ENCODE peak calls at places on chromosomes 6 and 20, in five cellular contexts. One of them, this sample, is unnamed.

GRCh38 chr6:170087946-170088348 is 202.9 kb downstream of the DLL1 start:
- DNase-seq in fibroblast of pulmonary artery: no peak
- DNase-seq in NCI-H2081: no peak
- DNase-seq in pulmonary artery endothelial cell: no peak
- DNase-seq in kidney glomerular epithelial cell: no peak
- DNase-seq in this sample: no peak

GRCh38 chr6:31639449-31639861 is 13.0 kb downstream of the BAG6 start:
- DNase-seq in fibroblast of pulmonary artery: no peak
- DNase-seq in NCI-H2081: no peak
- DNase-seq in pulmonary artery endothelial cell: no peak
- DNase-seq in kidney glomerular epithelial cell: no peak
- DNase-seq in this sample: no peak

GRCh38 chr6:111858347-111858746 is 14.9 kb downstream of the FYN start:
- DNase-seq in fibroblast of pulmonary artery: no peak
- DNase-seq in NCI-H2081: no peak
- DNase-seq in pulmonary artery endothelial cell: no peak
- DNase-seq in kidney glomerular epithelial cell: no peak
- DNase-seq in this sample: no peak

GRCh38 chr20:45094201-45094600 is 6.7 kb downstream of the KCNS1 start:
- DNase-seq in fibroblast of pulmonary artery: no peak
- DNase-seq in NCI-H2081: no peak
- DNase-seq in pulmonary artery endothelial cell: no peak
- DNase-seq in kidney glomerular epithelial cell: no peak
- DNase-seq in this sample: no peak

GRCh38 chr6:43405354-43405753 is 22.0 kb upstream of the ABCC10 start:
- DNase-seq in fibroblast of pulmonary artery: peak; percentile 6
- DNase-seq in NCI-H2081: no peak
- DNase-seq in pulmonary artery endothelial cell: no peak
- DNase-seq in kidney glomerular epithelial cell: peak; percentile 58
- DNase-seq in this sample: no peak

GRCh38 chr6:17031961-17032360 is 69.9 kb upstream of the STMND1 start:
- DNase-seq in fibroblast of pulmonary artery: no peak
- DNase-seq in NCI-H2081: no peak
- DNase-seq in pulmonary artery endothelial cell: no peak
- DNase-seq in kidney glomerular epithelial cell: no peak
- DNase-seq in this sample: no peak

GRCh38 chr6:7629321-7629720 is 39.3 kb downstream of the SNRNP48 start:
- DNase-seq in fibroblast of pulmonary artery: no peak
- DNase-seq in NCI-H2081: no peak
- DNase-seq in pulmonary artery endothelial cell: no peak
- DNase-seq in kidney glomerular epithelial cell: no peak
- DNase-seq in this sample: no peak

GRCh38 chr20:12358006-12358654 is 440.4 kb downstream of the BTBD3 start:
- DNase-seq in fibroblast of pulmonary artery: peak; percentile 42
- DNase-seq in NCI-H2081: peak; percentile 49
- DNase-seq in pulmonary artery endothelial cell: no peak
- DNase-seq in kidney glomerular epithelial cell: no peak
- DNase-seq in this sample: no peak

GRCh38 chr6:37868447-37868825 is 48.9 kb downstream of the ZFAND3 start:
- DNase-seq in fibroblast of pulmonary artery: peak; percentile 60
- DNase-seq in NCI-H2081: no peak
- DNase-seq in pulmonary artery endothelial cell: peak; percentile 17
- DNase-seq in kidney glomerular epithelial cell: peak; percentile 79
- DNase-seq in this sample: peak; percentile 59

GRCh38 chr6:105793132-105793531 is 293.0 kb upstream of the PRDM1 start:
- DNase-seq in fibroblast of pulmonary artery: no peak
- DNase-seq in NCI-H2081: no peak
- DNase-seq in pulmonary artery endothelial cell: no peak
- DNase-seq in kidney glomerular epithelial cell: no peak
- DNase-seq in this sample: no peak

GRCh38 chr6:41719796-41720620 is 15.4 kb downstream of the TFEB start:
- DNase-seq in fibroblast of pulmonary artery: no peak
- DNase-seq in NCI-H2081: no peak
- DNase-seq in pulmonary artery endothelial cell: no peak
- DNase-seq in kidney glomerular epithelial cell: no peak
- DNase-seq in this sample: no peak

GRCh38 chr6:77017537-77017936 is 445.8 kb downstream of the HTR1B start:
- DNase-seq in fibroblast of pulmonary artery: no peak
- DNase-seq in NCI-H2081: no peak
- DNase-seq in pulmonary artery endothelial cell: no peak
- DNase-seq in kidney glomerular epithelial cell: no peak
- DNase-seq in this sample: no peak

GRCh38 chr6:30752164-30752927 is 8.0 kb upstream of the IER3 start:
- DNase-seq in fibroblast of pulmonary artery: peak; percentile 100
- DNase-seq in NCI-H2081: no peak
- DNase-seq in pulmonary artery endothelial cell: peak; percentile 99
- DNase-seq in kidney glomerular epithelial cell: peak; percentile 99
- DNase-seq in this sample: peak; percentile 99

GRCh38 chr6:151993364-151993763 is 185.9 kb downstream of the ESR1 start:
- DNase-seq in fibroblast of pulmonary artery: no peak
- DNase-seq in NCI-H2081: no peak
- DNase-seq in pulmonary artery endothelial cell: no peak
- DNase-seq in kidney glomerular epithelial cell: no peak
- DNase-seq in this sample: no peak

GRCh38 chr20:36045373-36045714 is 77.0 kb downstream of the CNBD2 start:
- DNase-seq in fibroblast of pulmonary artery: no peak
- DNase-seq in NCI-H2081: no peak
- DNase-seq in pulmonary artery endothelial cell: no peak
- DNase-seq in kidney glomerular epithelial cell: no peak
- DNase-seq in this sample: no peak

GRCh38 chr20:8394308-8394945 is 262.4 kb downstream of the PLCB1 start:
- DNase-seq in fibroblast of pulmonary artery: peak; percentile 64
- DNase-seq in NCI-H2081: no peak
- DNase-seq in pulmonary artery endothelial cell: no peak
- DNase-seq in kidney glomerular epithelial cell: no peak
- DNase-seq in this sample: no peak

GRCh38 chr6:161486326-161486725 is 212.5 kb upstream of the AGPAT4 start:
- DNase-seq in fibroblast of pulmonary artery: peak; percentile 59
- DNase-seq in NCI-H2081: no peak
- DNase-seq in pulmonary artery endothelial cell: no peak
- DNase-seq in kidney glomerular epithelial cell: peak; percentile 93
- DNase-seq in this sample: peak; percentile 80

GRCh38 chr6:12339808-12340487 is 49.8 kb downstream of the EDN1 start:
- DNase-seq in fibroblast of pulmonary artery: no peak
- DNase-seq in NCI-H2081: no peak
- DNase-seq in pulmonary artery endothelial cell: no peak
- DNase-seq in kidney glomerular epithelial cell: no peak
- DNase-seq in this sample: no peak

GRCh38 chr6:14380421-14380820 is 262.8 kb downstream of the CD83 start:
- DNase-seq in fibroblast of pulmonary artery: no peak
- DNase-seq in NCI-H2081: peak; percentile 28
- DNase-seq in pulmonary artery endothelial cell: no peak
- DNase-seq in kidney glomerular epithelial cell: no peak
- DNase-seq in this sample: no peak

GRCh38 chr20:53917145-53918009 is 153.0 kb downstream of the BCAS1 start:
- DNase-seq in fibroblast of pulmonary artery: peak; percentile 70
- DNase-seq in NCI-H2081: no peak
- DNase-seq in pulmonary artery endothelial cell: no peak
- DNase-seq in kidney glomerular epithelial cell: no peak
- DNase-seq in this sample: no peak

GRCh38 chr6:11206576-11206975 is 25.9 kb downstream of the NEDD9 start:
- DNase-seq in fibroblast of pulmonary artery: no peak
- DNase-seq in NCI-H2081: no peak
- DNase-seq in pulmonary artery endothelial cell: no peak
- DNase-seq in kidney glomerular epithelial cell: peak; percentile 73
- DNase-seq in this sample: no peak

GRCh38 chr6:122789078-122789861 is at the start of gene SMPDL3A:
- DNase-seq in fibroblast of pulmonary artery: peak; percentile 87
- DNase-seq in NCI-H2081: peak; percentile 69
- DNase-seq in pulmonary artery endothelial cell: peak; percentile 5
- DNase-seq in kidney glomerular epithelial cell: peak; percentile 62
- DNase-seq in this sample: peak; percentile 74

GRCh38 chr6:11363881-11364576 is 131.6 kb upstream of the NEDD9 start:
- DNase-seq in fibroblast of pulmonary artery: no peak
- DNase-seq in NCI-H2081: no peak
- DNase-seq in pulmonary artery endothelial cell: no peak
- DNase-seq in kidney glomerular epithelial cell: peak; percentile 62
- DNase-seq in this sample: no peak

GRCh38 chr6:166588691-166589333 is 2.3 kb upstream of the RAMACL start:
- DNase-seq in fibroblast of pulmonary artery: peak; percentile 72
- DNase-seq in NCI-H2081: no peak
- DNase-seq in pulmonary artery endothelial cell: peak; percentile 20
- DNase-seq in kidney glomerular epithelial cell: peak; percentile 34
- DNase-seq in this sample: no peak